ENCODE peak calls at places on chromosomes 11 and 22, in ten cellular contexts. I is NCI-H460, Q is T-helper 9 cell, Z is NCI-H1092, C is NCI-H345, A is A172, X is transverse colon, R is T1000, P is left colon, O is H1. W is an unnamed sample.

GRCh38 chr22:42649261-42650056 is at the start of gene CYB5R3:
- DNase-seq in I (peak), Q (peak), Z (peak), C (peak), A (peak), X (peak), R (peak), P (peak), O (peak), W (peak)

GRCh38 chr11:94521684-94522083 is 9.4 kb downstream of the C11orf97 start:
- DNase-seq in I (no peak), Q (no peak), Z (no peak), C (no peak), A (no peak), X (no peak), R (no peak), P (no peak), O (no peak), W (no peak)

GRCh38 chr11:35292290-35292689 is 127.1 kb downstream of the SLC1A2 start:
- DNase-seq in I (no peak), Q (no peak), Z (peak), C (peak), A (no peak), X (no peak), R (no peak), P (no peak), O (no peak), W (no peak)

GRCh38 chr11:1227551-1228182 is 4.8 kb downstream of the MUC5B start:
- DNase-seq in I (no peak), Q (no peak), Z (no peak), C (no peak), A (no peak), X (peak), R (no peak), P (peak), O (no peak), W (no peak)

GRCh38 chr11:61294717-61295595 is at the start of gene VWCE:
- DNase-seq in I (peak), Q (peak), Z (peak), C (peak), A (no peak), X (peak), R (no peak), P (peak), O (peak), W (peak)

GRCh38 chr11:90204832-90205646 is 17.8 kb downstream of the CHORDC1 start:
- DNase-seq in I (peak), Q (no peak), Z (peak), C (peak), A (peak), X (no peak), R (no peak), P (no peak), O (no peak), W (no peak)

GRCh38 chr11:126538071-126538470 is 182.6 kb downstream of the ST3GAL4 start:
- DNase-seq in I (no peak), Q (no peak), Z (no peak), C (no peak), A (no peak), X (no peak), R (no peak), P (no peak), O (no peak), W (no peak)

GRCh38 chr11:74418509-74418895 is 20.3 kb upstream of the PGM2L1 start:
- DNase-seq in I (no peak), Q (no peak), Z (no peak), C (peak), A (peak), X (no peak), R (no peak), P (no peak), O (no peak), W (no peak)

GRCh38 chr11:118434123-118434552 is 2.2 kb upstream of the KMT2A start:
- DNase-seq in I (no peak), Q (no peak), Z (peak), C (no peak), A (no peak), X (no peak), R (no peak), P (no peak), O (no peak), W (no peak)

GRCh38 chr11:45900916-45901617 is 6.0 kb downstream of the FREY1 start:
- DNase-seq in I (no peak), Q (no peak), Z (peak), C (no peak), A (no peak), X (no peak), R (no peak), P (no peak), O (no peak), W (no peak)

GRCh38 chr11:41286751-41287150 is 172.7 kb downstream of the LRRC4C start:
- DNase-seq in I (no peak), Q (no peak), Z (no peak), C (no peak), A (no peak), X (no peak), R (no peak), P (no peak), O (no peak), W (no peak)

GRCh38 chr11:57536947-57537654 is at the start of gene SMTNL1:
- DNase-seq in I (no peak), Q (no peak), Z (no peak), C (no peak), A (no peak), X (no peak), R (no peak), P (no peak), O (no peak), W (no peak)

GRCh38 chr11:101944896-101945295 is 28.6 kb upstream of the ANGPTL5 start:
- DNase-seq in I (no peak), Q (no peak), Z (no peak), C (peak), A (no peak), X (no peak), R (no peak), P (no peak), O (no peak), W (no peak)

GRCh38 chr22:38180841-38181452 is 683 bp downstream of the PLA2G6 start:
- DNase-seq in I (no peak), Q (peak), Z (no peak), C (no peak), A (no peak), X (peak), R (no peak), P (peak), O (no peak), W (peak)

GRCh38 chr11:10407055-10407454 is 48.0 kb upstream of the AMPD3 start:
- DNase-seq in I (peak), Q (no peak), Z (no peak), C (no peak), A (peak), X (no peak), R (peak), P (no peak), O (no peak), W (no peak)

GRCh38 chr11:2796091-2796490 is 89.5 kb downstream of the CDKN1C start:
- DNase-seq in I (no peak), Q (no peak), Z (no peak), C (no peak), A (no peak), X (peak), R (no peak), P (peak), O (peak), W (no peak)

GRCh38 chr11:130705670-130706421 is 210.4 kb downstream of the SNX19 start:
- DNase-seq in I (no peak), Q (no peak), Z (no peak), C (no peak), A (no peak), X (no peak), R (no peak), P (no peak), O (no peak), W (no peak)

GRCh38 chr11:71210861-71211260 is 41.5 kb downstream of the SHANK2 start:
- DNase-seq in I (no peak), Q (no peak), Z (no peak), C (no peak), A (no peak), X (no peak), R (no peak), P (no peak), O (no peak), W (no peak)

GRCh38 chr11:131760191-131760951 is 390.0 kb downstream of the NTM start:
- DNase-seq in I (no peak), Q (no peak), Z (no peak), C (no peak), A (peak), X (no peak), R (no peak), P (no peak), O (peak), W (no peak)

GRCh38 chr11:134021326-134021725 is 47.5 kb upstream of the JAM3 start:
- DNase-seq in I (no peak), Q (no peak), Z (no peak), C (no peak), A (no peak), X (no peak), R (no peak), P (no peak), O (no peak), W (no peak)

GRCh38 chr22:30266445-30267381 is at the start of gene OSM:
- DNase-seq in I (no peak), Q (peak), Z (no peak), C (no peak), A (no peak), X (peak), R (no peak), P (peak), O (no peak), W (peak)

GRCh38 chr11:112042161-112042960 is 17.2 kb downstream of the DLAT start:
- DNase-seq in I (no peak), Q (no peak), Z (no peak), C (no peak), A (peak), X (no peak), R (no peak), P (no peak), O (no peak), W (no peak)